ENCODE peak calls at places on chromosomes 1 and 21, in five cellular contexts. Y, B, N, P and S are unnamed samples.

GRCh38 chr1:29513357-29513756 is 277.0 kb downstream of the PTPRU start:
- DNase-seq in Y (peak), B (peak), N (peak), P (no peak), S (peak)

GRCh38 chr1:235954306-235955283 is 87.9 kb upstream of the LYST start:
- DNase-seq in Y (no peak), B (no peak), N (peak), P (peak), S (peak)

GRCh38 chr1:94674876-94675275 is 133.3 kb upstream of the F3 start:
- DNase-seq in Y (no peak), B (no peak), N (no peak), P (no peak), S (no peak)

GRCh38 chr1:46487818-46488218 is 1.8 kb upstream of the DMBX1 start:
- DNase-seq in Y (peak), B (peak), N (no peak), P (no peak), S (no peak)

GRCh38 chr1:207910678-207911354 is at the start of gene CD34:
- DNase-seq in Y (peak), B (peak), N (peak), P (no peak), S (no peak)

GRCh38 chr21:44503901-44504399 is 36.0 kb downstream of the KRTAP10-1 start:
- DNase-seq in Y (no peak), B (no peak), N (no peak), P (no peak), S (no peak)

GRCh38 chr1:9419642-9420041 is 119.6 kb upstream of the SLC25A33 start:
- DNase-seq in Y (no peak), B (no peak), N (no peak), P (no peak), S (no peak)

GRCh38 chr1:109802136-109802900 is 38.6 kb upstream of the EPS8L3 start:
- DNase-seq in Y (no peak), B (no peak), N (no peak), P (no peak), S (no peak)

GRCh38 chr1:31712625-31713024 is 8.8 kb upstream of the COL16A1 start:
- DNase-seq in Y (no peak), B (no peak), N (peak), P (no peak), S (peak)

GRCh38 chr1:44585315-44585920 is 88.9 kb downstream of the TMEM53 start:
- DNase-seq in Y (no peak), B (no peak), N (no peak), P (no peak), S (no peak)

GRCh38 chr1:198030682-198031081 is 113.5 kb downstream of the LHX9 start:
- DNase-seq in Y (no peak), B (no peak), N (peak), P (no peak), S (no peak)

GRCh38 chr21:35190201-35190701 is 141.1 kb upstream of the RUNX1 start:
- DNase-seq in Y (no peak), B (no peak), N (peak), P (no peak), S (no peak)

GRCh38 chr1:37741130-37741529 is 23.8 kb downstream of the EPHA10 start:
- DNase-seq in Y (no peak), B (no peak), N (peak), P (no peak), S (no peak)

GRCh38 chr1:113399063-113399583 is 8.8 kb downstream of the MAGI3 start:
- DNase-seq in Y (no peak), B (no peak), N (no peak), P (no peak), S (no peak)

DNA sequence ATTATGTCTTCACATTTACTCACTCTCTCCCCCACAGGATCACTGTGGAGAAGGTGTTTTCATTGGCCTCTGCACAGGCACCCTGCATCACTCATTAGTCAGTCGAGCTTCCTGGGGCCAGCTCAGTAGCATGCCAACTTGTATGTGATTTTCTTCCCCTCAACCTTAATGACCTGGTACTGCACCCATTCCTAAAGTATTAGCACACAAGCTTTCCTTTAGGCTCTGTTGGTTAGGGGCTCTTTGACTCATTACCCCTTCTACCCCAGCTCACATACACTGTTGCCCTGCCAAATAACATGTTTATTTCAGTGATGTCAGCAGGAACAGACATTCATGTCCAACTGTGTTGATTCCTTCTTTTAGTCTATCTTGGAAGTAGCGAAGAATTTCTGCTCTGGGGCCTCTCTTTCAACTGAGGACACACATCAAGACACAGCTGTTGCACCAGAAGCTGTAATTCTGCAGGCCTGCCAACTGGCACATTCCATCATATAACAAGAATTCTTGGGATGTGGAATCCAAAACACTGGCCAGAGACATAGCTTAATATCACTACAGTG is 603.5 kb upstream of the ADAMTS5 start:
- DNase-seq in Y (no peak), B (no peak), N (peak), P (no peak), S (peak)
- TF ChIP-seq CTCF in Y (no peak), B (no peak), N (no peak), P (no peak), S (no peak)

GRCh38 chr1:80910426-80910825 is 890.3 kb upstream of the ADGRL2 start:
- DNase-seq in Y (no peak), B (no peak), N (no peak), P (no peak), S (no peak)
- TF ChIP-seq CTCF in Y (no peak), B (no peak), N (no peak), P (no peak), S (no peak)

GRCh38 chr21:41876396-41876795 is 2.7 kb downstream of the PRDM15 start:
- DNase-seq in Y (no peak), B (no peak), N (no peak), P (no peak), S (no peak)

GRCh38 chr21:41877901-41878830 is 978 bp downstream of the PRDM15 start:
- DNase-seq in Y (no peak), B (peak), N (peak), P (no peak), S (peak)

GRCh38 chr21:41878831-41879189 is 334 bp downstream of the PRDM15 start:
- DNase-seq in Y (peak), B (peak), N (peak), P (peak), S (peak)

GRCh38 chr21:41875086-41875485 is 4.1 kb downstream of the PRDM15 start:
- DNase-seq in Y (no peak), B (no peak), N (no peak), P (no peak), S (no peak)

DNA sequence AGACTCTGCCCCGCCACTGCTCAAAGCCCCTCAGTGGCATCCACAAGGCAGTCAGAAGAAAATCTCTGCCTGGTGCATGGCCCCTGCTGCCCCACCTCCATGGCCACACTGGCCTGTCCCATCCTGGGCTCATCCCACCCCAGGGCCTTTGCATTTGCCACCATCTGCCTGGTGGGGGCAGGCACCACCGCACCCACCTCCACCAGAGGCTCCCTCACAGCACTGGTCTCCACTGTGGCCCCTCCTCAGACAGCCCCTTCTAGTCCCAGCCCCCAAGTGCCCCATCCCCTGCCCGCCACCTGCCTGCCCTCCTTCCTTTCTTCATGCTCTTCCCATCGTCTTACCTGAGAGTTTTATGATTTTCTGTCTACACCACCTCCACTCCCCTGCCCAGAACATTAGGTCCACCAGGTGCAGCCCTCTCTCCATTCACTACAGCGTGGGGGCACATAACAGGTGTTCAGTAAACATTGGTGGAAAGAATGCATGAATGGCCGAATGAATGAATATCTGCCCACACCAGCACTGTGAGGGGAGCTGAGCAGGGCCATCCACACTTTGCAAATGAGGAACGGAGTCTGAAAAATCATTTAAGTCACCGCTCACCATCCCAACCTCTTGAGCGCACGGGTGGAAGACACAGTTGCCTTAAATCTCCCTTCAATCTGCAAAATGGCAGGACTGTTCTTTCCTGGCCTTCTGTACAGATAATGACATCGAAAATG is 2.1 kb downstream of the PRDM15 start:
- DNase-seq in Y (no peak), B (no peak), N (no peak), P (no peak), S (no peak)
- TF ChIP-seq CTCF in Y (no peak), B (no peak), N (no peak), P (no peak), S (peak)

GRCh38 chr1:106620521-106620954 is 435.9 kb upstream of the PRMT6 start:
- DNase-seq in Y (no peak), B (no peak), N (peak), P (no peak), S (no peak)
- TF ChIP-seq CTCF in Y (no peak), B (no peak), N (no peak), P (no peak), S (no peak)

GRCh38 chr1:88683848-88684481 is at the start of gene PKN2:
- DNase-seq in Y (peak), B (peak), N (peak), P (peak), S (peak)
- TF ChIP-seq CTCF in Y (no peak), B (peak), N (peak), P (no peak), S (peak)

DNA sequence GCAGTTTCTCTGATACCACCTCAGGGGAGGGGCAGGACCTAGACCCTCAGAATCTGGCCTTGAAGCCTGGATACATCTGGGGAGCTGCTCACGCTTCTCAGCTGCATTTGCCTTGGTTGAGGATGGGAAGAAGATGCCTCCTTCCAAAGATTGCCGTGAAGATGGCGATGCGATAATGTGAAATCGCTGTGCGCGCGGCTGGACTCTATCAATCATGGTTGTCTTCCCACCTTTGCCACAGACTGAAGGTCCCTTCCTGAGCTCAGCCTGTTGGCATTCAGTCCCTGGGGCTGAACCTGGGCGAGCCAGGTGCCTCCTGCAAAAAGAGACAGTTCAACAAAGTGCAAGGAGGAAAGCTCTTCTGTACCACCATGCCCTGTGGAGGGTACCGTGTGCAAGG is 114.4 kb upstream of the SLC45A1 start:
- DNase-seq in Y (no peak), B (no peak), N (no peak), P (no peak), S (no peak)
- TF ChIP-seq CTCF in Y (no peak), B (no peak), N (no peak), P (no peak), S (no peak)

DNA sequence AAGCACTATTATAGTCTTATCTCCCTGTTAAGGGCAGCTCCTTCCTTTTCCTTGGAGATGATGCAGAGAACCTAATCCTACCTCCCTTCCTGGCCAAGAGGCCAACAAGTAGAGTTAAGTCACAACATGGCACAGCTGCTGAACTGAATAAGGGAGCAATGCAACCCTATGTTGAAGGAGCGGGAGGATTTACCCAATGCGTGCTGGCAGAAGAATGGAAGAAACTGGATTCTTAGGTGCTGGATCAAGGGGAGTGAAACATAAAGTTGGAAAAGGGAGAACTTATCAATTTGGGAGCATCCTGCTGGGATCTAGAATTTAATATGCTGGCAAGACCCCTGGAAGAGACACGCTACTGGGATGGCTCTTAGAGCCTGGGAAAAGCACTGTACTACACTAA is 12.0 kb upstream of the HUNK start:
- DNase-seq in Y (no peak), B (no peak), N (no peak), P (no peak), S (no peak)
- TF ChIP-seq CTCF in Y (no peak), B (no peak), N (no peak), P (no peak), S (no peak)

GRCh38 chr1:226870323-226871046 is at the start of gene PSEN2:
- DNase-seq in Y (peak), B (peak), N (peak), P (no peak), S (peak)
- TF ChIP-seq CTCF in Y (peak), B (no peak), N (peak), P (peak), S (peak)